ENCODE peak calls at places on chromosomes 2 and 18, in five cellular contexts. One of them, this sample, is unnamed.

GRCh38 chr2:66390811-66391210 is 44.1 kb upstream of the MEIS1 start:
- DNase-seq in small intestine: no peak
- DNase-seq in AG09309: no peak
- DNase-seq in AG10803: no peak
- DNase-seq in cardiac fibroblast: no peak
- DNase-seq in this sample: no peak

GRCh38 chr2:45130758-45131157 is 121.5 kb upstream of the SIX2 start:
- DNase-seq in AG10803: no peak
- DNase-seq in cardiac fibroblast: no peak
- DNase-seq in AG09309: no peak
- DNase-seq in small intestine: no peak
- DNase-seq in this sample: no peak

GRCh38 chr2:99597616-99598015 is 107.8 kb upstream of the REV1 start:
- DNase-seq in small intestine: no peak
- DNase-seq in AG10803: peak; percentile 56
- DNase-seq in AG09309: peak; percentile 82
- DNase-seq in cardiac fibroblast: no peak
- DNase-seq in this sample: no peak

GRCh38 chr18:48781041-48781989 is 169.4 kb downstream of the SMAD7 start:
- DNase-seq in AG10803: peak; percentile 46
- DNase-seq in AG09309: no peak
- DNase-seq in small intestine: peak; percentile 80
- DNase-seq in cardiac fibroblast: peak; percentile 95
- DNase-seq in this sample: no peak

GRCh38 chr2:239954166-239955085 is 70.7 kb downstream of the NDUFA10 start:
- DNase-seq in AG10803: peak; percentile 20
- DNase-seq in small intestine: no peak
- DNase-seq in AG09309: no peak
- DNase-seq in cardiac fibroblast: peak; percentile 23
- DNase-seq in this sample: no peak

GRCh38 chr2:158610059-158610458 is 153.3 kb downstream of the PKP4 start:
- DNase-seq in AG09309: no peak
- DNase-seq in cardiac fibroblast: no peak
- DNase-seq in AG10803: no peak
- DNase-seq in small intestine: no peak
- DNase-seq in this sample: no peak

GRCh38 chr2:239304533-239305221 is 96.1 kb downstream of the HDAC4 start:
- DNase-seq in small intestine: no peak
- DNase-seq in cardiac fibroblast: no peak
- DNase-seq in AG09309: no peak
- DNase-seq in AG10803: no peak
- DNase-seq in this sample: no peak

GRCh38 chr2:159298967-159299366 is 12.5 kb upstream of the WDSUB1 start:
- DNase-seq in AG09309: no peak
- DNase-seq in small intestine: no peak
- DNase-seq in cardiac fibroblast: no peak
- DNase-seq in AG10803: peak; percentile 20
- DNase-seq in this sample: no peak

GRCh38 chr2:213751446-213751845 is 467.2 kb downstream of the SPAG16 start:
- DNase-seq in AG10803: no peak
- DNase-seq in cardiac fibroblast: no peak
- DNase-seq in small intestine: no peak
- DNase-seq in AG09309: no peak
- DNase-seq in this sample: no peak

GRCh38 chr2:176959614-176960013 is 253.0 kb upstream of the HNRNPA3 start:
- DNase-seq in cardiac fibroblast: no peak
- DNase-seq in AG09309: no peak
- DNase-seq in small intestine: no peak
- DNase-seq in AG10803: no peak
- DNase-seq in this sample: no peak

GRCh38 chr2:181008418-181008817 is 28.0 kb downstream of the UBE2E3 start:
- DNase-seq in small intestine: peak; percentile 50
- DNase-seq in cardiac fibroblast: peak; percentile 15
- DNase-seq in AG10803: no peak
- DNase-seq in AG09309: no peak
- DNase-seq in this sample: no peak

GRCh38 chr2:198763793-198764192 is 693.9 kb downstream of the SATB2 start:
- DNase-seq in cardiac fibroblast: no peak
- DNase-seq in AG09309: no peak
- DNase-seq in small intestine: no peak
- DNase-seq in AG10803: no peak
- DNase-seq in this sample: peak; percentile 5

GRCh38 chr2:25666218-25666617 is 7.2 kb downstream of the DTNB start:
- DNase-seq in AG10803: no peak
- DNase-seq in cardiac fibroblast: no peak
- DNase-seq in AG09309: no peak
- DNase-seq in small intestine: no peak
- DNase-seq in this sample: no peak

GRCh38 chr18:50398947-50399346 is 24.1 kb downstream of the SKA1 start:
- DNase-seq in cardiac fibroblast: no peak
- DNase-seq in AG09309: no peak
- DNase-seq in small intestine: no peak
- DNase-seq in AG10803: no peak
- DNase-seq in this sample: no peak

GRCh38 chr2:202831241-202831997 is 40.1 kb downstream of the ICA1L start:
- DNase-seq in AG09309: peak; percentile 21
- DNase-seq in small intestine: peak; percentile 49
- DNase-seq in cardiac fibroblast: peak; percentile 75
- DNase-seq in AG10803: peak; percentile 58
- DNase-seq in this sample: peak; percentile 83

GRCh38 chr18:6592522-6592921 is 137.0 kb upstream of the ARHGAP28 start:
- DNase-seq in AG09309: no peak
- DNase-seq in AG10803: no peak
- DNase-seq in small intestine: no peak
- DNase-seq in cardiac fibroblast: no peak
- DNase-seq in this sample: no peak

GRCh38 chr18:31237142-31237541 is 74.5 kb upstream of the DSC1 start:
- DNase-seq in cardiac fibroblast: no peak
- DNase-seq in small intestine: no peak
- DNase-seq in AG09309: no peak
- DNase-seq in AG10803: no peak
- DNase-seq in this sample: no peak

GRCh38 chr2:9008951-9009664 is 5.6 kb upstream of the MBOAT2 start:
- DNase-seq in small intestine: no peak
- DNase-seq in AG09309: no peak
- DNase-seq in AG10803: no peak
- DNase-seq in cardiac fibroblast: peak; percentile 29
- DNase-seq in this sample: no peak

GRCh38 chr2:230879271-230879882 is 14.6 kb downstream of the ITM2C start:
- DNase-seq in cardiac fibroblast: no peak
- DNase-seq in AG09309: no peak
- DNase-seq in small intestine: peak; percentile 97
- DNase-seq in AG10803: no peak
- DNase-seq in this sample: no peak

GRCh38 chr18:21215480-21215879 is 26.6 kb upstream of the GREB1L start:
- DNase-seq in AG10803: no peak
- DNase-seq in small intestine: peak; percentile 26
- DNase-seq in AG09309: no peak
- DNase-seq in cardiac fibroblast: no peak
- DNase-seq in this sample: no peak

GRCh38 chr2:16092861-16093638 is 152.7 kb downstream of the MYCN start:
- DNase-seq in cardiac fibroblast: no peak
- DNase-seq in AG10803: no peak
- DNase-seq in small intestine: no peak
- DNase-seq in AG09309: no peak
- DNase-seq in this sample: no peak

GRCh38 chr2:162636206-162636728 is 202.3 kb downstream of the KCNH7 start:
- DNase-seq in AG10803: no peak
- DNase-seq in AG09309: no peak
- DNase-seq in small intestine: no peak
- DNase-seq in cardiac fibroblast: no peak
- DNase-seq in this sample: no peak

GRCh38 chr2:38572167-38572566 is 30.6 kb downstream of the HNRNPLL start:
- DNase-seq in AG09309: peak; percentile 69
- DNase-seq in cardiac fibroblast: peak; percentile 87
- DNase-seq in small intestine: no peak
- DNase-seq in AG10803: peak; percentile 76
- DNase-seq in this sample: no peak

GRCh38 chr2:27943138-27943537 is 52.6 kb downstream of the BABAM2 start:
- DNase-seq in AG10803: no peak
- DNase-seq in AG09309: no peak
- DNase-seq in cardiac fibroblast: no peak
- DNase-seq in small intestine: no peak
- DNase-seq in this sample: no peak

GRCh38 chr2:25833566-25833965 is 44.7 kb downstream of the ASXL2 start:
- DNase-seq in small intestine: peak; percentile 26
- DNase-seq in cardiac fibroblast: no peak
- DNase-seq in AG10803: no peak
- DNase-seq in AG09309: no peak
- DNase-seq in this sample: no peak

GRCh38 chr2:101699939-101700442 is 2.5 kb downstream of the MAP4K4 start:
- DNase-seq in AG09309: no peak
- DNase-seq in cardiac fibroblast: peak; percentile 38
- DNase-seq in AG10803: peak; percentile 42
- DNase-seq in small intestine: no peak
- DNase-seq in this sample: no peak

GRCh38 chr2:120360307-120360855 is 14.4 kb downstream of the INHBB start:
- DNase-seq in AG10803: peak; percentile 11
- DNase-seq in AG09309: peak; percentile 27
- DNase-seq in cardiac fibroblast: peak; percentile 12
- DNase-seq in small intestine: no peak
- DNase-seq in this sample: no peak

GRCh38 chr2:240855670-240856069 is 13.0 kb upstream of the AGXT start:
- DNase-seq in small intestine: no peak
- DNase-seq in AG10803: no peak
- DNase-seq in cardiac fibroblast: no peak
- DNase-seq in AG09309: no peak
- DNase-seq in this sample: no peak

GRCh38 chr2:144432014-144432413 is 87.9 kb downstream of the ZEB2 start:
- DNase-seq in cardiac fibroblast: no peak
- DNase-seq in AG09309: no peak
- DNase-seq in small intestine: no peak
- DNase-seq in AG10803: no peak
- DNase-seq in this sample: no peak

GRCh38 chr2:227655454-227655853 is 11.2 kb upstream of the SCYGR5 start:
- DNase-seq in small intestine: peak; percentile 58
- DNase-seq in cardiac fibroblast: peak; percentile 91
- DNase-seq in AG10803: peak; percentile 82
- DNase-seq in AG09309: peak; percentile 66
- DNase-seq in this sample: peak; percentile 13

GRCh38 chr2:96684883-96685282 is 42.3 kb downstream of the FER1L5 start:
- DNase-seq in AG09309: no peak
- DNase-seq in small intestine: no peak
- DNase-seq in AG10803: no peak
- DNase-seq in cardiac fibroblast: no peak
- DNase-seq in this sample: no peak

GRCh38 chr18:46466236-46467160 is 190.5 kb downstream of the LOXHD1 start:
- DNase-seq in AG10803: no peak
- DNase-seq in cardiac fibroblast: no peak
- DNase-seq in AG09309: no peak
- DNase-seq in small intestine: no peak
- DNase-seq in this sample: no peak

GRCh38 chr18:58870621-58871020 is 5.9 kb downstream of the ZNF532 start:
- DNase-seq in small intestine: no peak
- DNase-seq in cardiac fibroblast: no peak
- DNase-seq in AG09309: no peak
- DNase-seq in AG10803: no peak
- DNase-seq in this sample: no peak

GRCh38 chr18:32333781-32334180 is 136.9 kb downstream of the GAREM1 start:
- DNase-seq in cardiac fibroblast: no peak
- DNase-seq in AG09309: no peak
- DNase-seq in AG10803: no peak
- DNase-seq in small intestine: no peak
- DNase-seq in this sample: no peak

GRCh38 chr2:3073196-3073595 is 304.4 kb downstream of the EIPR1 start:
- DNase-seq in AG10803: no peak
- DNase-seq in small intestine: no peak
- DNase-seq in AG09309: no peak
- DNase-seq in cardiac fibroblast: no peak
- DNase-seq in this sample: no peak

GRCh38 chr18:30094556-30094955 is 948.0 kb downstream of the DSC3 start:
- DNase-seq in AG09309: no peak
- DNase-seq in small intestine: no peak
- DNase-seq in cardiac fibroblast: peak; percentile 37
- DNase-seq in AG10803: peak; percentile 25
- DNase-seq in this sample: no peak

GRCh38 chr18:30088238-30088637 is 954.3 kb downstream of the DSC3 start:
- DNase-seq in AG10803: no peak
- DNase-seq in cardiac fibroblast: no peak
- DNase-seq in AG09309: no peak
- DNase-seq in small intestine: no peak
- DNase-seq in this sample: no peak

GRCh38 chr18:30093376-30093775 is 949.2 kb downstream of the DSC3 start:
- DNase-seq in cardiac fibroblast: no peak
- DNase-seq in small intestine: no peak
- DNase-seq in AG09309: no peak
- DNase-seq in AG10803: no peak
- DNase-seq in this sample: no peak
- H3K4me3 ChIP-seq in cardiac fibroblast: no peak overlapping the region
- H3K4me3 ChIP-seq in small intestine: no peak overlapping the region
- H3K4me3 ChIP-seq in AG09309: no peak overlapping the region
- H3K4me3 ChIP-seq in AG10803: no peak overlapping the region
- H3K4me3 ChIP-seq in this sample: no peak overlapping the region

DNA sequence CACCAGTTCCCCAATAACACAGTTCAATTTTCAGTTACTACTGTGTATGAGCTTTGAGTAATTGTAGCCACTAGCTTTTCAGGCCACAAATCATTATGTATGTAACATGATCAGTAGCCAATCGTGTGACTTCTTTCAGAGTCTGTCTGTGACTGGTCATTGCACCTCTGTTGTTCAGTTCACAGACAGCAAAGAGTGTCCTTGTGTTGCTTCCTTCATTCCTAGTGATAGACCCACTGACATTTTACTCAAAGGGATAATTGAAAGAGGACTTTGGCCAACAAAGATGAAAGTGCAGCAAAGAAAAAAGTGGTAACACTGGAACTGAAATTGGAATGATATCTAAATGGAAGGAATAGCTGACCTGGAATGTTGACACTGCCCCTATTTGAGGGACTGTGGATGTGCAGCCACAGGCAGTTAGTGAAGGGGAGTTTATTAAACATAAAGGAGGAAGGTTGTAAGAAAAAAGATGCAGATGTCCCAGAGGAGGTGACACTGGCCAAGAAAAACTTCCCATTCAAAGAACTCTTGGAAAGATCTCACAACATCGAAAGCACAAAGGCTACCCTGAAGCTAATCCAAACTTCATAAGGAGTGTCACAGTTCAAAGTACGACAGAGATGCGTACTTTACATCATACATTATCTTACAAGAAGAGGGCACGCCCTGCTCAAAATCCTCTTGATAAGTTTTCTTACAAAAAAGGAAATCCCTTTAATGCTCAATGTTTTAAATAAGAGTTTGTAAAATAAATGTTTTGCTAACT is 19.3 kb downstream of the TTC39C start:
- DNase-seq in cardiac fibroblast: no peak
- DNase-seq in AG09309: no peak
- DNase-seq in small intestine: peak; percentile 88
- DNase-seq in AG10803: no peak
- DNase-seq in this sample: peak; percentile 4
- H3K4me3 ChIP-seq in cardiac fibroblast: no peak overlapping the region
- H3K4me3 ChIP-seq in AG09309: no peak overlapping the region
- H3K4me3 ChIP-seq in small intestine: no peak overlapping the region
- H3K4me3 ChIP-seq in AG10803: no peak overlapping the region
- H3K4me3 ChIP-seq in this sample: no peak overlapping the region

GRCh38 chr18:75132068-75132467 is 76.9 kb downstream of the PTGR3 start:
- DNase-seq in cardiac fibroblast: no peak
- DNase-seq in AG10803: no peak
- DNase-seq in small intestine: no peak
- DNase-seq in AG09309: no peak
- DNase-seq in this sample: no peak
- H3K4me3 ChIP-seq in cardiac fibroblast: no peak overlapping the region
- H3K4me3 ChIP-seq in AG10803: no peak overlapping the region
- H3K4me3 ChIP-seq in small intestine: no peak overlapping the region
- H3K4me3 ChIP-seq in AG09309: no peak overlapping the region
- H3K4me3 ChIP-seq in this sample: no peak overlapping the region

GRCh38 chr2:156673271-156673615 is 237.1 kb downstream of the GPD2 start:
- DNase-seq in AG09309: no peak
- DNase-seq in small intestine: no peak
- DNase-seq in cardiac fibroblast: no peak
- DNase-seq in AG10803: no peak
- DNase-seq in this sample: no peak
- H3K4me3 ChIP-seq in AG09309: no peak overlapping the region
- H3K4me3 ChIP-seq in small intestine: no peak overlapping the region
- H3K4me3 ChIP-seq in cardiac fibroblast: no peak overlapping the region
- H3K4me3 ChIP-seq in AG10803: no peak overlapping the region
- H3K4me3 ChIP-seq in this sample: no peak overlapping the region

This sample was measured in SJCRH30.